ENCODE peak calls at places on chromosomes 6 and 20, in four cellular contexts. One of them, this sample, is unnamed.

GRCh38 chr20:652611-653109 is 340 bp downstream of the SRXN1 start:
- DNase-seq in HepG2: no peak
- DNase-seq in K562: no peak
- DNase-seq in GM12878: no peak
- DNase-seq in this sample: no peak

GRCh38 chr6:5248302-5249098 is 12.2 kb downstream of the LYRM4 start:
- DNase-seq in HepG2: no peak
- DNase-seq in K562: no peak
- DNase-seq in GM12878: no peak
- DNase-seq in this sample: no peak

GRCh38 chr6:139540276-139540675 is 165.8 kb upstream of the CITED2 start:
- DNase-seq in HepG2: no peak
- DNase-seq in K562: no peak
- DNase-seq in GM12878: peak; percentile 32
- DNase-seq in this sample: no peak

GRCh38 chr6:85712346-85712745 is 69.7 kb upstream of the SYNCRIP start:
- DNase-seq in HepG2: no peak
- DNase-seq in K562: no peak
- DNase-seq in GM12878: no peak
- DNase-seq in this sample: no peak

GRCh38 chr6:16332175-16332542 is 93.8 kb downstream of the GMPR start:
- DNase-seq in HepG2: peak; percentile 78
- DNase-seq in K562: peak; percentile 91
- DNase-seq in GM12878: peak; percentile 78
- DNase-seq in this sample: peak; percentile 64

GRCh38 chr6:44072959-44073611 is 54.2 kb downstream of the MRPL14 start:
- DNase-seq in HepG2: peak; percentile 82
- DNase-seq in K562: peak; percentile 96
- DNase-seq in GM12878: no peak
- DNase-seq in this sample: no peak

GRCh38 chr20:2101057-2101934 is at the start of gene STK35:
- DNase-seq in HepG2: no peak
- DNase-seq in K562: peak; percentile 74
- DNase-seq in GM12878: peak; percentile 13
- DNase-seq in this sample: no peak

GRCh38 chr6:56803594-56803993 is 151.3 kb upstream of the BEND6 start:
- DNase-seq in HepG2: no peak
- DNase-seq in K562: no peak
- DNase-seq in GM12878: no peak
- DNase-seq in this sample: no peak

GRCh38 chr6:7135755-7136154 is 28.0 kb downstream of the RREB1 start:
- DNase-seq in HepG2: no peak
- DNase-seq in K562: no peak
- DNase-seq in GM12878: no peak
- DNase-seq in this sample: no peak

GRCh38 chr20:37386505-37387201 is 40.7 kb downstream of the SRC start:
- DNase-seq in HepG2: no peak
- DNase-seq in K562: no peak
- DNase-seq in GM12878: no peak
- DNase-seq in this sample: no peak

GRCh38 chr6:22145823-22146379 is 150.9 kb downstream of the PRL start:
- DNase-seq in HepG2: no peak
- DNase-seq in K562: no peak
- DNase-seq in GM12878: no peak
- DNase-seq in this sample: peak; percentile 17

GRCh38 chr6:89239338-89239737 is 22.2 kb upstream of the GABRR1 start:
- DNase-seq in HepG2: no peak
- DNase-seq in K562: peak; percentile 12
- DNase-seq in GM12878: no peak
- DNase-seq in this sample: no peak

GRCh38 chr20:43590036-43590391 is 723 bp upstream of the IFT52 start:
- DNase-seq in HepG2: peak; percentile 30
- DNase-seq in K562: no peak
- DNase-seq in GM12878: no peak
- DNase-seq in this sample: no peak

GRCh38 chr6:118372413-118372812 is 175.7 kb upstream of the PLN start:
- DNase-seq in HepG2: no peak
- DNase-seq in K562: no peak
- DNase-seq in GM12878: no peak
- DNase-seq in this sample: no peak

GRCh38 chr6:136706431-136706830 is 85.8 kb downstream of the MAP3K5 start:
- DNase-seq in HepG2: no peak
- DNase-seq in K562: no peak
- DNase-seq in GM12878: no peak
- DNase-seq in this sample: no peak

GRCh38 chr6:75206338-75207210 is 721 bp upstream of the COL12A1 start:
- DNase-seq in HepG2: no peak
- DNase-seq in K562: no peak
- DNase-seq in GM12878: no peak
- DNase-seq in this sample: peak; percentile 66

GRCh38 chr20:20454850-20455627 is 87.1 kb downstream of the INSM1 start:
- DNase-seq in HepG2: no peak
- DNase-seq in K562: no peak
- DNase-seq in GM12878: no peak
- DNase-seq in this sample: no peak

GRCh38 chr20:4041748-4042411 is 26.5 kb upstream of the RNF24 start:
- DNase-seq in HepG2: no peak
- DNase-seq in K562: peak; percentile 73
- DNase-seq in GM12878: no peak
- DNase-seq in this sample: no peak

GRCh38 chr6:144415835-144416237 is 130.7 kb downstream of the UTRN start:
- DNase-seq in HepG2: no peak
- DNase-seq in K562: no peak
- DNase-seq in GM12878: no peak
- DNase-seq in this sample: no peak

GRCh38 chr6:21539621-21540100 is 53.9 kb upstream of the SOX4 start:
- DNase-seq in HepG2: no peak
- DNase-seq in K562: no peak
- DNase-seq in GM12878: no peak
- DNase-seq in this sample: no peak

GRCh38 chr20:62792940-62793756 is 3.1 kb upstream of the MRGBP start:
- DNase-seq in HepG2: no peak
- DNase-seq in K562: no peak
- DNase-seq in GM12878: no peak
- DNase-seq in this sample: no peak

GRCh38 chr20:23164176-23164601 is 78.1 kb upstream of the CD93 start:
- DNase-seq in HepG2: peak; percentile 43
- DNase-seq in K562: no peak
- DNase-seq in GM12878: no peak
- DNase-seq in this sample: peak; percentile 38

GRCh38 chr6:156832166-156832743 is 55.1 kb downstream of the ARID1B start:
- DNase-seq in HepG2: no peak
- DNase-seq in K562: peak; percentile 69
- DNase-seq in GM12878: no peak
- DNase-seq in this sample: no peak

GRCh38 chr20:8020314-8021079 is 936 bp upstream of the TMX4 start:
- DNase-seq in HepG2: peak; percentile 23
- DNase-seq in K562: no peak
- DNase-seq in GM12878: peak; percentile 85
- DNase-seq in this sample: no peak

GRCh38 chr6:10831609-10832008 is 6.7 kb downstream of the MAK start:
- DNase-seq in HepG2: no peak
- DNase-seq in K562: no peak
- DNase-seq in GM12878: no peak
- DNase-seq in this sample: no peak
- TF ChIP-seq CREB1 in HepG2: no peak
- TF ChIP-seq CREB1 in K562: no peak
- TF ChIP-seq CREB1 in GM12878: no peak
- TF ChIP-seq CREB1 in this sample: no peak

DNA sequence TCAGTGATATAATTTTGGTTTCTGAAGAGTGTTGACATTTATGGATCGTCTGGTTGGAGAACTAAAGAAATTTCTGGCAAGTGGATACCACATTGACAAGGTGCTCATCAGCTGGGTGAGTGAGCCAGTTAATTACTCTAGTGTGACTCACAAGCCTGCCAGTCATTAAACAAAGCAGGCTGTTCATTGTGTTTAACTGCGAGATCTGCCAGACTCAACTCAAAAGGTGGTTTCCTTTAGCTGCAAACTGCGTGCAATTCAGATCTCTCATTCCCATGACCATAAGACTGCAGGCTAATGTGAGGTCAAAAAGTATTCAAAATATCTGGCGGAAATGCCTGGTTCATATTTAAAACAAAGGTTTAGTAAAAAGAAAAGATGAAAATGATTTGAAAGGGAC is 32.5 kb upstream of the IYD start:
- DNase-seq in HepG2: no peak
- DNase-seq in K562: no peak
- DNase-seq in GM12878: peak; percentile 53
- DNase-seq in this sample: no peak
- TF ChIP-seq RFX5 in HepG2: no peak
- TF ChIP-seq RFX5 in K562: no peak
- TF ChIP-seq RFX5 in GM12878: no peak
- TF ChIP-seq RFX5 in this sample: no peak

GRCh38 chr6:79804732-79805131 is 142.6 kb downstream of the ELOVL4 start:
- DNase-seq in HepG2: no peak
- DNase-seq in K562: no peak
- DNase-seq in GM12878: no peak
- DNase-seq in this sample: no peak
- TF ChIP-seq CREB1 in HepG2: no peak
- TF ChIP-seq CREB1 in K562: no peak
- TF ChIP-seq CREB1 in GM12878: no peak
- TF ChIP-seq CREB1 in this sample: no peak

GRCh38 chr20:16434087-16434664 is 139.1 kb downstream of the KIF16B start:
- DNase-seq in HepG2: peak; percentile 75
- DNase-seq in K562: peak; percentile 44
- DNase-seq in GM12878: peak; percentile 63
- DNase-seq in this sample: peak; percentile 96
- TF ChIP-seq RFX5 in HepG2: no peak
- TF ChIP-seq RFX5 in K562: no peak
- TF ChIP-seq RFX5 in GM12878: no peak
- TF ChIP-seq RFX5 in this sample: no peak

DNA sequence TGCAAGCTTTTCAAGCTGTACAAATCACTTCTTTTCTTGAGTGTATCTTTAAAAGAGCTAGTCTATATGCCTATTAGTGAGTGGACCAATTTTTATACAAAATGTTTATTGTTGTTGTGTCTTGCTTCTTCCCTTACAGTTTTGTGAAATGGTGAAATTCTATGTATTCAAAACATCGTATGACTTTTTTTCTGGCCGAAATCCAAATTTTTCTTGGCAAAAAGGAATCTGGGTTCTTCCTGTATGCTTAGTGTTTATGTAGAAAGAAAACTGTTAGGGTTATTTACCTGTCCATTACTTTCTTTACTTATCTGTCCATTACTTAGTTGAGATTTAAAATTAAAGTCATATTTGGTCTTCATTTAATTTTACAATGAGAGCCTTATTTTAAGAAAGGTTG is 153.9 kb downstream of the MMS22L start:
- DNase-seq in HepG2: no peak
- DNase-seq in K562: no peak
- DNase-seq in GM12878: no peak
- DNase-seq in this sample: no peak
- TF ChIP-seq CREB1 in HepG2: no peak
- TF ChIP-seq CREB1 in K562: no peak
- TF ChIP-seq CREB1 in GM12878: no peak
- TF ChIP-seq CREB1 in this sample: no peak

GRCh38 chr20:36206068-36206467 is 30.2 kb upstream of the AAR2 start:
- DNase-seq in HepG2: no peak
- DNase-seq in K562: no peak
- DNase-seq in GM12878: no peak
- DNase-seq in this sample: no peak

GRCh38 chr20:36201198-36201597 is 35.1 kb upstream of the AAR2 start:
- DNase-seq in HepG2: no peak
- DNase-seq in K562: no peak
- DNase-seq in GM12878: no peak
- DNase-seq in this sample: no peak

GRCh38 chr20:36203861-36204260 is 32.4 kb upstream of the AAR2 start:
- DNase-seq in HepG2: no peak
- DNase-seq in K562: no peak
- DNase-seq in GM12878: no peak
- DNase-seq in this sample: no peak

GRCh38 chr20:36205026-36205425 is 31.3 kb upstream of the AAR2 start:
- DNase-seq in HepG2: no peak
- DNase-seq in K562: no peak
- DNase-seq in GM12878: no peak
- DNase-seq in this sample: no peak

GRCh38 chr20:36202891-36203338 is 33.4 kb upstream of the AAR2 start:
- DNase-seq in HepG2: peak; percentile 51
- DNase-seq in K562: peak; percentile 86
- DNase-seq in GM12878: no peak
- DNase-seq in this sample: peak; percentile 43
- TF ChIP-seq RFX5 in HepG2: no peak
- TF ChIP-seq RFX5 in K562: no peak
- TF ChIP-seq RFX5 in GM12878: no peak
- TF ChIP-seq RFX5 in this sample: no peak

DNA sequence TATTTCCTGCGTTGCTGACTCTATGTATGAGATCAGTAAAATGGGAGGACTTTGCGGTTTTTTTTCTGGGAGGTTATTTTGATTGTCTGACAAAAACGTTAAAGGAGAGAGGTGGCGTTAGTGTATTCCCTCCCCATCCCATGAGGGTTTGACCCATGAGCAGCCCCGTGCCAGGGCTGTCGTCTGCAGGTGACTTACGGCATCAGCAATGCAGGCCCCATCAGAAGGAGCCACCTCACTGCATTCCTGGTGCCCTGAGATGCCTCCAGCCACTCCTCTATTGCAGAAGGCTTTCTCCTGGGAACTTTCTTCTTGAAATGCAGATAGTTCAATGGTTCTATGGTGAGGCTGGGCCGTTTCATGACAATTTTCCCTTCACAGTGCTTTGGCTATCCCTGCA is 149.3 kb downstream of the TTLL2 start:
- DNase-seq in HepG2: no peak
- DNase-seq in K562: no peak
- DNase-seq in GM12878: no peak
- DNase-seq in this sample: no peak
- TF ChIP-seq CREB1 in HepG2: no peak
- TF ChIP-seq CREB1 in K562: no peak
- TF ChIP-seq CREB1 in GM12878: no peak
- TF ChIP-seq CREB1 in this sample: no peak

DNA sequence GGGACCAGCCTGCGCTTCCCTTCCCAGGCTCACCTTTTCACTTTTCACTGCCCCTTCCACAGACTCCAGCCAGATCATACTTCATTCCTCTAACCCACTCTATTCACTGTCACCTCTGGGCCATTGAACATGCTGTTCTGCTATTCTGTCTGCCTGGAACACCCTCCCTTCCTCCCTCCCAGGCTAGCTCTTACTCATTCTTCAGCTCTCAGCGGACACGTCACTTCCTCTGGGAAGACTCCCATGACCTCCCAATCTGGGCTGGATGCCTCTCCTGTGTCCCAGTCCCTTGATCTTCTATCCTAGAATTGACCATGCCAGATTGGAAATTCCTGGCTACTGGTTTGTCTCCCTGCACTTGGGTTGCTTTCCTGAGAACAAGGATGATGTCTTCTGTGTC is 5.0 kb downstream of the SLC12A5 start:
- DNase-seq in HepG2: no peak
- DNase-seq in K562: no peak
- DNase-seq in GM12878: no peak
- DNase-seq in this sample: no peak
- TF ChIP-seq RFX5 in HepG2: no peak
- TF ChIP-seq RFX5 in K562: no peak
- TF ChIP-seq RFX5 in GM12878: no peak
- TF ChIP-seq RFX5 in this sample: no peak

This sample was measured in H1.